ENCODE peak calls at places on chromosomes 6 and 20, in six cellular contexts. V, D, O, W, C and P are unnamed samples.

GRCh38 chr20:10314198-10314597 is 95.6 kb downstream of the SNAP25 start:
- DNase-seq in V (peak), D (no peak), O (no peak), W (peak), C (no peak), P (peak)

GRCh38 chr6:19873031-19873430 is 35.9 kb downstream of the ID4 start:
- DNase-seq in V (peak), D (no peak), O (no peak), W (no peak), C (no peak), P (no peak)

GRCh38 chr6:116111552-116112528 is 11.2 kb downstream of the NT5DC1 start:
- DNase-seq in V (peak), D (peak), O (no peak), W (peak), C (no peak), P (peak)

GRCh38 chr20:47768016-47768953 is 17.0 kb downstream of the SULF2 start:
- DNase-seq in V (peak), D (no peak), O (no peak), W (no peak), C (no peak), P (no peak)

GRCh38 chr6:105489213-105489525 is 86.3 kb upstream of the PREP start:
- DNase-seq in V (no peak), D (peak), O (no peak), W (peak), C (no peak), P (no peak)

GRCh38 chr20:41169184-41169690 is 31.9 kb downstream of the PLCG1 start:
- DNase-seq in V (no peak), D (no peak), O (no peak), W (no peak), C (no peak), P (no peak)

GRCh38 chr6:106975699-106976032 is 1.1 kb upstream of the CD24 start:
- DNase-seq in V (peak), D (no peak), O (no peak), W (no peak), C (no peak), P (no peak)

GRCh38 chr6:165231581-165232276 is 77.7 kb downstream of the C6orf118 start:
- DNase-seq in V (peak), D (no peak), O (no peak), W (no peak), C (peak), P (peak)

GRCh38 chr20:50019466-50020256 is 36.9 kb downstream of the SNAI1 start:
- DNase-seq in V (no peak), D (no peak), O (no peak), W (no peak), C (no peak), P (peak)

GRCh38 chr6:2450546-2450945 is 205.1 kb upstream of the GMDS start:
- DNase-seq in V (peak), D (no peak), O (no peak), W (no peak), C (peak), P (no peak)

GRCh38 chr6:83062225-83062624 is 3.4 kb downstream of the UBE3D start:
- DNase-seq in V (peak), D (no peak), O (no peak), W (peak), C (no peak), P (no peak)

GRCh38 chr6:79864421-79864820 is 82.9 kb downstream of the ELOVL4 start:
- DNase-seq in V (no peak), D (no peak), O (no peak), W (no peak), C (no peak), P (no peak)

GRCh38 chr6:111589366-111589765 is 16.3 kb downstream of the TRAF3IP2 start:
- DNase-seq in V (peak), D (no peak), O (no peak), W (peak), C (no peak), P (no peak)